ENCODE peak calls at places on chromosome 4, in eight cellular contexts. F is IMR-90; Q is upper lobe of right lung; T is A549; L is astrocyte of the spinal cord; K is naive thymus-derived CD4-positive, alpha-beta T cell; V is GM23248; U is transverse colon. M is an unnamed sample.

GRCh38 chr4:173860079-173860478 is 330.1 kb upstream of the HAND2 start:
- DNase-seq in F (no peak), Q (no peak), T (no peak), L (no peak), K (no peak), V (no peak), U (no peak), M (no peak)

GRCh38 chr4:110619401-110620247 is 3.3 kb downstream of the PITX2 start:
- DNase-seq in F (no peak), Q (no peak), T (no peak), L (no peak), K (no peak), V (no peak), U (no peak), M (no peak)

GRCh38 chr4:177427097-177427665 is 15.1 kb downstream of the AGA start:
- DNase-seq in F (peak), Q (no peak), T (no peak), L (peak), K (no peak), V (peak), U (no peak), M (no peak)

GRCh38 chr4:108851346-108851745 is 88.5 kb upstream of the ETNPPL start:
- DNase-seq in F (peak), Q (no peak), T (no peak), L (no peak), K (no peak), V (peak), U (no peak), M (no peak)

GRCh38 chr4:165095291-165095690 is 17.4 kb downstream of the TMEM192 start:
- DNase-seq in F (no peak), Q (no peak), T (no peak), L (no peak), K (no peak), V (no peak), U (no peak), M (no peak)

GRCh38 chr4:153234923-153235322 is 30.7 kb downstream of the TRIM2 start:
- DNase-seq in F (peak), Q (no peak), T (no peak), L (peak), K (no peak), V (peak), U (no peak), M (no peak)

GRCh38 chr4:177937051-177937450 is 494.8 kb upstream of the AGA start:
- DNase-seq in F (no peak), Q (no peak), T (no peak), L (no peak), K (no peak), V (no peak), U (no peak), M (no peak)

GRCh38 chr4:17197070-17197469 is 298.6 kb upstream of the LDB2 start:
- DNase-seq in F (no peak), Q (no peak), T (no peak), L (no peak), K (no peak), V (no peak), U (no peak), M (no peak)

GRCh38 chr4:16893141-16893571 is 5.3 kb downstream of the LDB2 start:
- DNase-seq in F (peak), Q (no peak), T (no peak), L (peak), K (no peak), V (peak), U (no peak), M (no peak)

GRCh38 chr4:30605616-30606015 is 114.6 kb upstream of the PCDH7 start:
- DNase-seq in F (no peak), Q (no peak), T (no peak), L (peak), K (no peak), V (no peak), U (no peak), M (no peak)

GRCh38 chr4:149523039-149523438 is 292.6 kb downstream of the IQCM start:
- DNase-seq in F (no peak), Q (no peak), T (no peak), L (no peak), K (no peak), V (no peak), U (no peak), M (no peak)

GRCh38 chr4:43682551-43682950 is 766.1 kb downstream of the KCTD8 start:
- DNase-seq in F (no peak), Q (no peak), T (no peak), L (no peak), K (no peak), V (no peak), U (no peak), M (no peak)

GRCh38 chr4:762211-763190 is 56.9 kb downstream of the PCGF3 start:
- DNase-seq in F (no peak), Q (no peak), T (peak), L (peak), K (no peak), V (peak), U (no peak), M (no peak)

GRCh38 chr4:36785965-36786364 is 458.6 kb upstream of the NWD2 start:
- DNase-seq in F (no peak), Q (no peak), T (no peak), L (no peak), K (no peak), V (no peak), U (no peak), M (no peak)

GRCh38 chr4:33184684-33185083 is 2464.5 kb downstream of the PCDH7 start:
- DNase-seq in F (no peak), Q (no peak), T (no peak), L (peak), K (no peak), V (no peak), U (no peak), M (no peak)

GRCh38 chr4:150357829-150358228 is 224.1 kb upstream of the MAB21L2 start:
- DNase-seq in F (no peak), Q (no peak), T (no peak), L (no peak), K (no peak), V (no peak), U (no peak), M (no peak)

GRCh38 chr4:183905081-183905592 is at the start of gene STOX2:
- DNase-seq in F (peak), Q (peak), T (peak), L (peak), K (no peak), V (peak), U (peak), M (peak)

GRCh38 chr4:157221895-157222763 is 1.6 kb downstream of the GRIA2 start:
- DNase-seq in F (no peak), Q (no peak), T (no peak), L (peak), K (no peak), V (peak), U (no peak), M (no peak)

GRCh38 chr4:32499176-32499575 is 1779.0 kb downstream of the PCDH7 start:
- DNase-seq in F (no peak), Q (no peak), T (no peak), L (peak), K (no peak), V (peak), U (no peak), M (no peak)

GRCh38 chr4:98928131-98928504 is 815 bp downstream of the EIF4E start:
- DNase-seq in F (peak), Q (peak), T (peak), L (peak), K (no peak), V (peak), U (peak), M (peak)

GRCh38 chr4:126899382-126899801 is 733.4 kb upstream of the INTU start:
- DNase-seq in F (peak), Q (no peak), T (peak), L (peak), K (no peak), V (peak), U (no peak), M (peak)

GRCh38 chr4:106495498-106495897 is 126.9 kb upstream of the GIMD1 start:
- DNase-seq in F (no peak), Q (no peak), T (no peak), L (peak), K (no peak), V (peak), U (no peak), M (no peak)

GRCh38 chr4:190121759-190122158 is 51.8 kb upstream of the DUX4 start:
- DNase-seq in F (no peak), Q (peak), T (no peak), L (no peak), K (no peak), V (no peak), U (no peak), M (no peak)

GRCh38 chr4:95546866-95547707 is 1.7 kb downstream of the UNC5C start:
- DNase-seq in F (no peak), Q (no peak), T (no peak), L (no peak), K (no peak), V (peak), U (no peak), M (no peak)

GRCh38 chr4:48223633-48224295 is 45.9 kb downstream of the TEC start:
- DNase-seq in F (peak), Q (no peak), T (peak), L (peak), K (no peak), V (no peak), U (no peak), M (no peak)

GRCh38 chr4:8101213-8101781 is 57.3 kb downstream of the ABLIM2 start:
- DNase-seq in F (no peak), Q (peak), T (peak), L (no peak), K (no peak), V (peak), U (peak), M (no peak)

GRCh38 chr4:3613980-3614730 is 81.9 kb upstream of the LRPAP1 start:
- DNase-seq in F (no peak), Q (peak), T (no peak), L (no peak), K (no peak), V (peak), U (no peak), M (no peak)

GRCh38 chr4:3436798-3437581 is 4.8 kb upstream of the HGFAC start:
- DNase-seq in F (peak), Q (peak), T (peak), L (peak), K (no peak), V (peak), U (peak), M (peak)

GRCh38 chr4:8291701-8292387 is 22.3 kb downstream of the HTRA3 start:
- DNase-seq in F (no peak), Q (peak), T (no peak), L (no peak), K (no peak), V (no peak), U (no peak), M (no peak)

GRCh38 chr4:35925806-35926205 is 318.5 kb downstream of the ARAP2 start:
- DNase-seq in F (no peak), Q (no peak), T (no peak), L (no peak), K (no peak), V (no peak), U (no peak), M (no peak)

GRCh38 chr4:88526221-88526815 is 2.7 kb upstream of the PYURF start:
- DNase-seq in F (no peak), Q (no peak), T (no peak), L (no peak), K (peak), V (peak), U (no peak), M (no peak)

GRCh38 chr4:78059524-78059889 is 2.4 kb downstream of the FRAS1 start:
- DNase-seq in F (peak), Q (no peak), T (peak), L (peak), K (peak), V (peak), U (peak), M (no peak)
- H3K4me3 ChIP-seq in F (no peak), Q (peak), T (peak), L (peak), K (peak), V (peak), U (peak), M (peak)

DNA sequence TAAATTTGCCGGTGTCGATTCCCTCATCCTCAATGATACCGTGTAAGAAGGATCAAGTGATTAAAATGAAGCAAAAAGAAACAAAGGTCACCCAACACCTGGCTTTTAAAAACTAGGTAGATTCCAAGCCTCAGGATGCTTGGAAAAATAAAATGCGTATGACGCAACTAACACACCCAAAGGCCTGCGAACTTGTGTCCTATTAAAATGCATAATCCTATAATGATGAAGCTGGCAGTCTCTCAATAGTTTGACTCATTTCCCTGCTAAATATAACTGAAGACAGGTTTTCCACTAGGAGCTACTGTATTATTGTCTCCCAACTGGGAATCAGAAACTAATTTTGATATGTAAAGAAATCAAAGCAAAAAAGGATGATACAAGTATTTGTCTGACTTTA is 263.2 kb downstream of the DHX15 start:
- DNase-seq in F (peak), Q (no peak), T (no peak), L (peak), K (no peak), V (peak), U (no peak), M (no peak)
- H3K4me3 ChIP-seq in F (no peak), Q (no peak), T (no peak), L (no peak), K (no peak), V (no peak), U (no peak), M (no peak)

GRCh38 chr4:182280439-182281111 is 37.4 kb downstream of the TENM3 start:
- DNase-seq in F (peak), Q (no peak), T (no peak), L (peak), K (no peak), V (no peak), U (no peak), M (no peak)
- H3K4me3 ChIP-seq in F (no peak), Q (no peak), T (no peak), L (no peak), K (no peak), V (no peak), U (no peak), M (no peak)

DNA sequence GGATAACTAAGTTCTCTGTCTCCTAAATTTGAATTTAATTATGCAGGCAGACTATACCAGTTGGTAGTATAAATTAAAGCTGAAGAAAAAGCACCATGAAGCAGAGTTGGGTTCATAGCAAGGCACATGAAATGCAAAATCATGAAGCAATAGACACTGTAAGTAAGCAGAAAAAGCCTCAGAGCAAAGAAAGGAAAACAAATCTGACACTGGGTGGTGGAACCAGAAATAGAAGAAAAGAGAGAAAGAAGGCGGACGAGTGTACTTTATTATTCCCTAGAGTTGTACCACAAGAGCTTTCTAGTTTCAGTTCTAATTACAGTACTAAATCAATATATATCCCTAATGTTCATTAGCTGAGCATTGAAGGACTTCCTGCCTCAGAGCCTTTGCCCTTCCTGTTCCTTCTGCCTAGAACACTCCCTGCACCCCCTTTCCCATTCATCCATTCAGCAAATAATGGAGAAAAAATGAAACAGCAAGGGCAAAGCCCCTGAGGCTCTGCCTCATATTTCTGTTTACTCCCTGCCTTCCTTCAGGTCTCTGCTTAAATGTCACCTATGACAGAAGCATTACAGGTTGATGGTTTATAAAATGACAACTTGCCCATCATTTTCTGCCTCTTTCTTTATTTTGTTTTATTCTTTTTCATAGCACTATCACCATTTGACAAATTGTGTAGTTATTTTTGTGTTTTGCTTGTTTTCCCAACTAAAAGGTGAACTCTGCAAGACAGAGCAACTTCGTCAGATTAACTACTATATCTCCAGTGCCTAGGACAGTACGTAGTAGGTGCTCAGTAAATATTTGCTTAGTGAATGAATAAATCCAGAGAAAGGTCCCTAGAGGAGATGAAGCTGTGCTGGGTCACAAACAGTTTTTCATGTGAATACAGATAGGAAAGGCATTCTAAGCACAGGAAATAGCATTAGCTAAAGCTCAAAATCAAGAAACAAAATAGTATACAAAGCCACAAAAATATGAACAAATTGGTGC is 154.0 kb upstream of the RASGEF1B start:
- DNase-seq in F (no peak), Q (no peak), T (peak), L (no peak), K (no peak), V (no peak), U (no peak), M (no peak)
- H3K4me3 ChIP-seq in F (no peak), Q (no peak), T (no peak), L (no peak), K (no peak), V (no peak), U (no peak), M (no peak)

GRCh38 chr4:15479089-15479912 is 9.6 kb downstream of the CC2D2A start:
- DNase-seq in F (peak), Q (peak), T (peak), L (peak), K (no peak), V (peak), U (no peak), M (no peak)

GRCh38 chr4:15482842-15483241 is 13.2 kb downstream of the CC2D2A start:
- DNase-seq in F (no peak), Q (no peak), T (no peak), L (no peak), K (no peak), V (no peak), U (no peak), M (no peak)

GRCh38 chr4:15482346-15482745 is 12.7 kb downstream of the CC2D2A start:
- DNase-seq in F (no peak), Q (no peak), T (no peak), L (no peak), K (no peak), V (no peak), U (no peak), M (no peak)

GRCh38 chr4:15478724-15479088 is 9.0 kb downstream of the CC2D2A start:
- DNase-seq in F (no peak), Q (no peak), T (no peak), L (no peak), K (no peak), V (no peak), U (no peak), M (no peak)

DNA sequence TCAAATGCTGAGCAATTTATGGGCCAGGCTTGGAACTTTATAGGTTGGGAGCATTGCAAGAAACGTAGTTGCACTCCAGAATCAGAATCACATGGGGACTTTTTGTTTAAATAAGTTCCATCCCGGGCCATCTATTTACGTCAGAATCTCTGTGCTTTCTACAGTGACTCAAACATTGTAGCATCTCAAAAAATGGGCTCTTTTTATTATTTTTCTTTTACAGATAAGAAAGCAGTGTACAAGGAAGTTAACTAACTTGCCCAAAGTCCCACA is 10.2 kb downstream of the CC2D2A start:
- DNase-seq in F (peak), Q (no peak), T (no peak), L (peak), K (no peak), V (peak), U (no peak), M (no peak)
- H3K4me3 ChIP-seq in F (peak), Q (peak), T (peak), L (peak), K (no peak), V (peak), U (no peak), M (peak)

DNA sequence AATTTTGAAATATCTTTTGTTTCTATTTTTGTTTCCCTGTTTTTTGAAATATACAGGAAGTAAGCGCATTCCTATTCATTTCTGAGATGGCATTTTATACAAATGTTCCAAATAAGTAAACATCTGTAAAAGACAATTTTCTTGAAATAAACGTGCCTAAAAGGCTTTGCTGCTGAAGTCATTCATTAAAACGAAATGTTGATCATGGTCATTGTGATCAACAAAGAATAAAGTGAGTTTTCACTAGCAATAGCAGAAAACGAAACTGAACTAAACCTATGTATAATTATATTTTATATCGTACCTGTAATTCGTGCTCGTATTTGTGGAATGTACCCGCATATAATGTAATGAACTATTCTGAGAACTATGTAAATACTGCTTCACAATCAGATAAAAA is 221.2 kb downstream of the MGST2 start:
- DNase-seq in F (no peak), Q (no peak), T (no peak), L (no peak), K (no peak), V (no peak), U (no peak), M (no peak)
- H3K4me3 ChIP-seq in F (no peak), Q (peak), T (no peak), L (no peak), K (no peak), V (peak), U (no peak), M (peak)

GRCh38 chr4:80142396-80143304 is 54.7 kb upstream of the PRDM8 start:
- DNase-seq in F (no peak), Q (no peak), T (no peak), L (no peak), K (no peak), V (peak), U (no peak), M (no peak)

GRCh38 chr4:80141543-80141942 is 55.8 kb upstream of the PRDM8 start:
- DNase-seq in F (no peak), Q (no peak), T (no peak), L (no peak), K (no peak), V (no peak), U (no peak), M (no peak)

GRCh38 chr4:80138556-80139538 is 58.5 kb upstream of the PRDM8 start:
- DNase-seq in F (peak), Q (no peak), T (no peak), L (peak), K (peak), V (peak), U (peak), M (no peak)

GRCh38 chr4:80139668-80140067 is 57.6 kb upstream of the PRDM8 start:
- DNase-seq in F (no peak), Q (no peak), T (no peak), L (no peak), K (no peak), V (no peak), U (no peak), M (no peak)

DNA sequence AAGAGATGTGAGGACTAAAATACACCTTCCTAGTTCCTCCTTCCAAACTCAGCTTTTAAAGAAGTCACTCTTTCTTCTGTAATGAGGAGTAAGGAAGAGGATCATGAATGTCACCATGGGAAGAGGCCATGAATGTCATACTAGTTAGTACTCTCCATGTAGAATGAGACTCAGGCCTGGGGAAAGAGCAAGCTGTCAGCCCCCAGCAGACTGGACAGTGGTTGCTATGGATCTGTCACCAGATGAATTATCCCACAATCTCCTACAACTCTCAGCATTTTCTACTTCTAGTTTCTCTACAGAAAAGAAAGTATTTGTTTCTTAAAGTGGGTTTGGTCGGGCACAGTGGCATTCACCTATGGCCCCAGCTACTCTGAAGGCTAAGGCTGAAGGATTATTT is 57.1 kb upstream of the PRDM8 start:
- DNase-seq in F (no peak), Q (no peak), T (no peak), L (no peak), K (no peak), V (no peak), U (no peak), M (no peak)
- H3K4me3 ChIP-seq in F (no peak), Q (no peak), T (no peak), L (no peak), K (no peak), V (no peak), U (no peak), M (no peak)